ENCODE peak calls at places on chromosomes 16 and 17, in seven cellular contexts. K is lower lobe of right lung, A is cardiac muscle cell, X is tibial nerve, T is A549, O is testis, Y is MM.1S. I is an unnamed sample. For H3K4me1, the result is how much of the 10 kb centered on the place peaks cover.

GRCh38 chr17:2689411-2690164 is 22.0 kb downstream of the CLUH start:
- DNase-seq in K (peak), X (no peak), T (no peak), O (peak), A (no peak), Y (no peak), I (peak)

GRCh38 chr16:23148513-23149266 is 562 bp downstream of the USP31 start:
- DNase-seq in A (peak), T (peak), O (peak), Y (peak), X (peak), K (peak), I (peak)

GRCh38 chr16:51875834-51876725 is 670.9 kb downstream of the TOX3 start:
- DNase-seq in A (no peak), Y (no peak), O (no peak), X (no peak), K (no peak), T (no peak), I (no peak)

GRCh38 chr17:58403312-58403711 is 14.0 kb downstream of the RNF43 start:
- DNase-seq in X (no peak), O (no peak), T (no peak), A (no peak), Y (no peak), K (no peak), I (no peak)

GRCh38 chr16:66622863-66623262 is 18.4 kb downstream of the CMTM3 start:
- DNase-seq in T (no peak), A (no peak), X (no peak), K (no peak), O (no peak), Y (no peak), I (no peak)

GRCh38 chr16:79848739-79849518 is 248.4 kb upstream of the MAF start:
- DNase-seq in T (no peak), O (no peak), A (no peak), X (no peak), Y (no peak), K (no peak), I (no peak)

GRCh38 chr16:80480664-80481063 is 60.1 kb upstream of the DYNLRB2 start:
- DNase-seq in Y (peak), A (no peak), O (no peak), K (no peak), X (no peak), T (no peak), I (no peak)

GRCh38 chr17:67245694-67246397 is 850 bp upstream of the HELZ start:
- DNase-seq in A (peak), T (no peak), O (peak), Y (no peak), X (no peak), K (peak), I (peak)

GRCh38 chr17:69539274-69539673 is 124.8 kb downstream of the MAP2K6 start:
- DNase-seq in O (no peak), K (no peak), T (no peak), Y (no peak), X (no peak), A (no peak), I (no peak)

GRCh38 chr16:57647136-57647875 is 18.9 kb downstream of the ADGRG1 start:
- DNase-seq in K (no peak), A (no peak), X (no peak), Y (no peak), O (no peak), T (no peak), I (no peak)

GRCh38 chr16:82470506-82471196 is 156.1 kb upstream of the CDH13 start:
- DNase-seq in A (peak), O (no peak), X (no peak), K (no peak), T (no peak), Y (no peak), I (no peak)

GRCh38 chr17:41678907-41679739 is 9.6 kb upstream of the EIF1 start:
- DNase-seq in O (no peak), X (no peak), A (no peak), Y (peak), T (no peak), K (no peak), I (peak)

GRCh38 chr17:81261096-81261495 is 22.0 kb downstream of the NDUFAF8 start:
- DNase-seq in X (no peak), T (no peak), A (no peak), K (no peak), Y (no peak), O (no peak), I (no peak)

GRCh38 chr16:90044111-90044551 is 24.9 kb upstream of the DBNDD1 start:
- DNase-seq in K (no peak), A (no peak), X (no peak), Y (no peak), O (no peak), T (peak), I (no peak)

GRCh38 chr17:21285164-21286065 is 904 bp downstream of the MAP2K3 start:
- DNase-seq in T (no peak), A (peak), K (no peak), O (peak), Y (no peak), X (no peak), I (no peak)

GRCh38 chr17:50346313-50347086 is 574 bp downstream of the XYLT2 start:
- DNase-seq in T (peak), A (peak), O (peak), Y (peak), K (peak), X (no peak), I (no peak)

GRCh38 chr17:79821331-79822095 is 17.7 kb downstream of the CBX4 start:
- DNase-seq in A (no peak), T (no peak), Y (no peak), K (no peak), O (no peak), X (no peak), I (no peak)

GRCh38 chr17:3610523-3610922 is 1.3 kb upstream of the TRPV1 start:
- DNase-seq in A (no peak), O (no peak), K (no peak), T (no peak), Y (no peak), X (no peak), I (no peak)

GRCh38 chr17:43468746-43469544 is 14.8 kb upstream of the DHX8 start:
- DNase-seq in Y (no peak), O (no peak), A (no peak), X (no peak), K (no peak), T (no peak), I (no peak)

GRCh38 chr16:89195521-89196171 is 4.7 kb downstream of the SLC22A31 start:
- DNase-seq in O (no peak), X (no peak), Y (no peak), A (no peak), K (peak), T (no peak), I (no peak)

GRCh38 chr17:82881900-82882714 is 42.3 kb upstream of the ZNF750 start:
- DNase-seq in Y (no peak), T (no peak), K (peak), O (peak), A (no peak), X (peak), I (no peak)

GRCh38 chr17:18896146-18896545 is 38.2 kb downstream of the PRPSAP2 start:
- DNase-seq in Y (no peak), T (no peak), X (no peak), A (no peak), O (no peak), K (no peak), I (no peak)

GRCh38 chr17:48241131-48241591 is 133.6 kb downstream of the SNX11 start:
- DNase-seq in T (peak), O (no peak), X (peak), K (no peak), A (no peak), Y (peak), I (no peak)

GRCh38 chr16:88466175-88466862 is 13.2 kb downstream of the ZFPM1 start:
- DNase-seq in X (no peak), K (no peak), T (no peak), O (no peak), Y (no peak), A (no peak), I (no peak)

GRCh38 chr17:59618894-59619312 is 792 bp upstream of the CLTC start:
- DNase-seq in O (peak), T (peak), K (no peak), Y (peak), A (peak), X (peak), I (no peak)

GRCh38 chr16:48526058-48526957 is 83.7 kb downstream of the N4BP1 start:
- DNase-seq in X (no peak), T (peak), Y (peak), O (no peak), K (no peak), A (no peak), I (no peak)

GRCh38 chr17:77403854-77404253 is 263.1 kb downstream of the SEC14L1 start:
- DNase-seq in T (no peak), A (no peak), K (no peak), Y (no peak), X (no peak), O (no peak), I (no peak)
- H3K4me1 ChIP-seq in T (under half), A (under half), K (half or more), Y (under half), X (half or more), O (under half), I (half or more)

DNA sequence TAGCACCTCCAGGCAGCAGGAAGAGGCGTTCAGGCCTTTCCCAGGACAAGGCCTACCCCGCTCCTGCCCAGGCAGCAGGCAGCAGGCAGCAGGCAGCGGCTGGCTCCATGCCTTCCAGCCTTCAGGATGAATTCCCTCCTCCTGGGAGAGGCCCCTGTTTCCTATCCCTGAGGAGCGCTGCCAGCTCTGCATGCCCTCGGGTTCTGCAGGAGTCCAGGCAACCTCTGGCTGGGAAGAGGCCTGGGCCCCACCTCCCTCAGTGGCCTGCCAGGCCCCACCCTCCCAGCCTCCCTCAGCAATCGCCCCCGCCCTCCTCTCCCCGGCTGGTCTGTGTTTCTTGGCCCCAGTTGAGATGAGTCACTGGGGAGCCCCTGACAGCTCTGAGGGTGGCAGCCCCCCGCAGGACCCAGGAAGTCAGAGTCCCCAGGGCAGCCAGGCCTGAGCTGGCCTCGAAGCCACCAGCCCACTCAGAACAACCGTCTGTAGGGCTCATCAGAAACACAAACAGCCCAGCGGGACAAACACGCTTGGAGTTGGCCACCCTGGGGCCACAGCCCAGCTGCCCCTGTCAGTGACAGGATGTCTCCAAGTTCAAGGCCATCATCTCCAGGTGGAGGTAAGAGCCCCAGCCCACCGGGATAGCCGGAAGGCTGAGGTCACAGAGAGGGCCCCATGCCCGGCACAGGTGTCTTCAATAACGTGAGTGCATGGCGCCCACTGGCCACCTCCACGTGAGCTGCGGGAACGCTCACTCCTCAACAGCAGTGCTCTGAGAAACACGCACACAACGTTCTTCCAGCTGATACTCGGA is 39.5 kb upstream of the CIBAR2 start:
- DNase-seq in Y (no peak), A (no peak), T (no peak), X (peak), K (no peak), O (peak), I (no peak)
- H3K4me1 ChIP-seq in Y (under half), A (under half), T (under half), X (half or more), K (under half), O (under half), I (under half)

DNA sequence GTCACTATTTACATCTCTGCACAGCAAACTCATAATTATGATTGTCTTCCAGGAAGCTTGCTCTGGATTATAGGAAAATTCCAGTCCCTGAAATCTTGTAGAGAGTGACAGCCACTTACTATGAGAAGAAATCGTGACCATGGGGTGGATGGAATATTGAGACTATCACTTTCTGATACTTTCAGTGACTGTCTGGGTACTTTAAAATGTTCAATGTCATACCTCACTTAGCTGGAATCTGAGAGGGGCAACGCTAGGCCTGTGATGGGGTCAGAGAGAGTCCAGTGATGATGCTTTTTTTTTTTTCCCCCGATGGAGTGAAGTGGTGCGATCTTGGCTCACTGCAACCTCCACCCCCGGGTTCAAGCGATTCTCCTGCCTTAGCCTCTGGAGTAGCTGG is 32.2 kb upstream of the RGS9 start:
- DNase-seq in X (no peak), Y (no peak), O (no peak), A (no peak), K (no peak), T (no peak), I (no peak)
- H3K4me1 ChIP-seq in X (half or more), Y (under half), O (under half), A (under half), K (under half), T (under half), I (under half)

GRCh38 chr16:85971877-85972638 is 73.1 kb downstream of the IRF8 start:
- DNase-seq in A (no peak), T (no peak), Y (no peak), X (no peak), O (no peak), K (no peak), I (no peak)

GRCh38 chr16:85978291-85978775 is 79.4 kb downstream of the IRF8 start:
- DNase-seq in X (no peak), O (no peak), T (no peak), K (peak), Y (no peak), A (no peak), I (no peak)

GRCh38 chr16:85974428-85975375 is 75.7 kb downstream of the IRF8 start:
- DNase-seq in O (no peak), X (no peak), T (no peak), K (no peak), A (no peak), Y (no peak), I (no peak)

GRCh38 chr16:85978976-85979375 is 80.0 kb downstream of the IRF8 start:
- DNase-seq in O (no peak), X (no peak), A (no peak), Y (no peak), K (no peak), T (no peak), I (no peak)

GRCh38 chr16:85975421-85976100 is 76.6 kb downstream of the IRF8 start:
- DNase-seq in Y (no peak), O (no peak), K (no peak), X (no peak), A (no peak), T (no peak), I (no peak)
- H3K4me1 ChIP-seq in Y (under half), O (under half), K (under half), X (under half), A (under half), T (under half), I (under half)

I was measured in CD8-positive, alpha-beta T cell.